ENCODE peak calls at places on chromosomes 1 and 21, in seven cellular contexts. One of them, this sample, is unnamed.

GRCh38 chr1:220317161-220317560 is 44.9 kb upstream of the RAB3GAP2 start:
- DNase-seq in endothelial cell of umbilical vein: no peak
- DNase-seq in anterior cingulate cortex: no peak
- DNase-seq in fibroblast of pulmonary artery: no peak
- DNase-seq in activated CD4-positive, alpha-beta T cell treated with anti-CD3 and anti-CD28 coated beads, Interleukin-2, amount 50 U/mL, for 4 hours: no peak
- DNase-seq in GM04503: no peak
- DNase-seq in effector CD4-positive, alpha-beta T cell: no peak
- DNase-seq in this sample: no peak

GRCh38 chr1:55854911-55855310 is 639.7 kb upstream of the USP24 start:
- DNase-seq in endothelial cell of umbilical vein: no peak
- DNase-seq in anterior cingulate cortex: no peak
- DNase-seq in fibroblast of pulmonary artery: peak
- DNase-seq in activated CD4-positive, alpha-beta T cell treated with anti-CD3 and anti-CD28 coated beads, Interleukin-2, amount 50 U/mL, for 4 hours: no peak
- DNase-seq in GM04503: peak
- DNase-seq in effector CD4-positive, alpha-beta T cell: no peak
- DNase-seq in this sample: no peak

GRCh38 chr1:236524142-236524891 is 535 bp downstream of the LGALS8 start:
- DNase-seq in endothelial cell of umbilical vein: peak
- DNase-seq in anterior cingulate cortex: no peak
- DNase-seq in fibroblast of pulmonary artery: peak
- DNase-seq in activated CD4-positive, alpha-beta T cell treated with anti-CD3 and anti-CD28 coated beads, Interleukin-2, amount 50 U/mL, for 4 hours: peak
- DNase-seq in GM04503: peak
- DNase-seq in effector CD4-positive, alpha-beta T cell: peak
- DNase-seq in this sample: peak

GRCh38 chr1:5981009-5981380 is 11.2 kb downstream of the NPHP4 start:
- DNase-seq in endothelial cell of umbilical vein: no peak
- DNase-seq in anterior cingulate cortex: no peak
- DNase-seq in fibroblast of pulmonary artery: no peak
- DNase-seq in activated CD4-positive, alpha-beta T cell treated with anti-CD3 and anti-CD28 coated beads, Interleukin-2, amount 50 U/mL, for 4 hours: no peak
- DNase-seq in GM04503: no peak
- DNase-seq in effector CD4-positive, alpha-beta T cell: no peak
- DNase-seq in this sample: no peak

GRCh38 chr1:154521695-154522094 is 19.5 kb upstream of the SHE start:
- DNase-seq in endothelial cell of umbilical vein: peak
- DNase-seq in anterior cingulate cortex: no peak
- DNase-seq in fibroblast of pulmonary artery: no peak
- DNase-seq in activated CD4-positive, alpha-beta T cell treated with anti-CD3 and anti-CD28 coated beads, Interleukin-2, amount 50 U/mL, for 4 hours: no peak
- DNase-seq in GM04503: no peak
- DNase-seq in effector CD4-positive, alpha-beta T cell: no peak
- DNase-seq in this sample: no peak

GRCh38 chr21:37341254-37341960 is 25.2 kb upstream of the DYRK1A start:
- DNase-seq in endothelial cell of umbilical vein: peak
- DNase-seq in anterior cingulate cortex: no peak
- DNase-seq in fibroblast of pulmonary artery: no peak
- DNase-seq in activated CD4-positive, alpha-beta T cell treated with anti-CD3 and anti-CD28 coated beads, Interleukin-2, amount 50 U/mL, for 4 hours: no peak
- DNase-seq in GM04503: no peak
- DNase-seq in effector CD4-positive, alpha-beta T cell: no peak
- DNase-seq in this sample: no peak

GRCh38 chr1:30378991-30379581 is 344.3 kb downstream of the MATN1 start:
- DNase-seq in endothelial cell of umbilical vein: no peak
- DNase-seq in anterior cingulate cortex: no peak
- DNase-seq in fibroblast of pulmonary artery: peak
- DNase-seq in activated CD4-positive, alpha-beta T cell treated with anti-CD3 and anti-CD28 coated beads, Interleukin-2, amount 50 U/mL, for 4 hours: no peak
- DNase-seq in GM04503: peak
- DNase-seq in effector CD4-positive, alpha-beta T cell: no peak
- DNase-seq in this sample: no peak

GRCh38 chr1:173392895-173393654 is 84.1 kb upstream of the PRDX6 start:
- DNase-seq in endothelial cell of umbilical vein: peak
- DNase-seq in anterior cingulate cortex: no peak
- DNase-seq in fibroblast of pulmonary artery: peak
- DNase-seq in activated CD4-positive, alpha-beta T cell treated with anti-CD3 and anti-CD28 coated beads, Interleukin-2, amount 50 U/mL, for 4 hours: no peak
- DNase-seq in GM04503: peak
- DNase-seq in effector CD4-positive, alpha-beta T cell: no peak
- DNase-seq in this sample: no peak

GRCh38 chr1:44655609-44656008 is 18.7 kb downstream of the TMEM53 start:
- DNase-seq in endothelial cell of umbilical vein: peak
- DNase-seq in anterior cingulate cortex: no peak
- DNase-seq in fibroblast of pulmonary artery: peak
- DNase-seq in activated CD4-positive, alpha-beta T cell treated with anti-CD3 and anti-CD28 coated beads, Interleukin-2, amount 50 U/mL, for 4 hours: no peak
- DNase-seq in GM04503: no peak
- DNase-seq in effector CD4-positive, alpha-beta T cell: no peak
- DNase-seq in this sample: no peak

GRCh38 chr1:4584471-4584870 is 69.9 kb upstream of the AJAP1 start:
- DNase-seq in endothelial cell of umbilical vein: no peak
- DNase-seq in anterior cingulate cortex: no peak
- DNase-seq in fibroblast of pulmonary artery: no peak
- DNase-seq in activated CD4-positive, alpha-beta T cell treated with anti-CD3 and anti-CD28 coated beads, Interleukin-2, amount 50 U/mL, for 4 hours: no peak
- DNase-seq in GM04503: no peak
- DNase-seq in effector CD4-positive, alpha-beta T cell: no peak
- DNase-seq in this sample: no peak

GRCh38 chr1:70401974-70402373 is 9.1 kb upstream of the CTH start:
- DNase-seq in endothelial cell of umbilical vein: no peak
- DNase-seq in anterior cingulate cortex: no peak
- DNase-seq in fibroblast of pulmonary artery: no peak
- DNase-seq in activated CD4-positive, alpha-beta T cell treated with anti-CD3 and anti-CD28 coated beads, Interleukin-2, amount 50 U/mL, for 4 hours: no peak
- DNase-seq in GM04503: no peak
- DNase-seq in effector CD4-positive, alpha-beta T cell: no peak
- DNase-seq in this sample: no peak

GRCh38 chr1:246455487-246455886 is 51.6 kb downstream of the SMYD3 start:
- DNase-seq in endothelial cell of umbilical vein: no peak
- DNase-seq in anterior cingulate cortex: no peak
- DNase-seq in fibroblast of pulmonary artery: no peak
- DNase-seq in activated CD4-positive, alpha-beta T cell treated with anti-CD3 and anti-CD28 coated beads, Interleukin-2, amount 50 U/mL, for 4 hours: no peak
- DNase-seq in GM04503: no peak
- DNase-seq in effector CD4-positive, alpha-beta T cell: no peak
- DNase-seq in this sample: no peak

GRCh38 chr1:224786533-224787249 is 142.8 kb upstream of the DNAH14 start:
- DNase-seq in endothelial cell of umbilical vein: no peak
- DNase-seq in anterior cingulate cortex: no peak
- DNase-seq in fibroblast of pulmonary artery: no peak
- DNase-seq in activated CD4-positive, alpha-beta T cell treated with anti-CD3 and anti-CD28 coated beads, Interleukin-2, amount 50 U/mL, for 4 hours: no peak
- DNase-seq in GM04503: no peak
- DNase-seq in effector CD4-positive, alpha-beta T cell: no peak
- DNase-seq in this sample: no peak

GRCh38 chr1:68141079-68141800 is 90.8 kb upstream of the DIRAS3 start:
- DNase-seq in endothelial cell of umbilical vein: no peak
- DNase-seq in anterior cingulate cortex: no peak
- DNase-seq in fibroblast of pulmonary artery: peak
- DNase-seq in activated CD4-positive, alpha-beta T cell treated with anti-CD3 and anti-CD28 coated beads, Interleukin-2, amount 50 U/mL, for 4 hours: no peak
- DNase-seq in GM04503: peak
- DNase-seq in effector CD4-positive, alpha-beta T cell: no peak
- DNase-seq in this sample: no peak

GRCh38 chr1:5793516-5793915 is 198.7 kb downstream of the NPHP4 start:
- DNase-seq in endothelial cell of umbilical vein: no peak
- DNase-seq in anterior cingulate cortex: no peak
- DNase-seq in fibroblast of pulmonary artery: no peak
- DNase-seq in activated CD4-positive, alpha-beta T cell treated with anti-CD3 and anti-CD28 coated beads, Interleukin-2, amount 50 U/mL, for 4 hours: no peak
- DNase-seq in GM04503: no peak
- DNase-seq in effector CD4-positive, alpha-beta T cell: no peak
- DNase-seq in this sample: no peak

GRCh38 chr1:234743866-234744581 is 134.0 kb upstream of the IRF2BP2 start:
- DNase-seq in endothelial cell of umbilical vein: peak
- DNase-seq in anterior cingulate cortex: no peak
- DNase-seq in fibroblast of pulmonary artery: peak
- DNase-seq in activated CD4-positive, alpha-beta T cell treated with anti-CD3 and anti-CD28 coated beads, Interleukin-2, amount 50 U/mL, for 4 hours: no peak
- DNase-seq in GM04503: no peak
- DNase-seq in effector CD4-positive, alpha-beta T cell: no peak
- DNase-seq in this sample: no peak

GRCh38 chr1:2474933-2475371 is 1.1 kb upstream of the PLCH2 start:
- DNase-seq in endothelial cell of umbilical vein: no peak
- DNase-seq in anterior cingulate cortex: no peak
- DNase-seq in fibroblast of pulmonary artery: no peak
- DNase-seq in activated CD4-positive, alpha-beta T cell treated with anti-CD3 and anti-CD28 coated beads, Interleukin-2, amount 50 U/mL, for 4 hours: no peak
- DNase-seq in GM04503: no peak
- DNase-seq in effector CD4-positive, alpha-beta T cell: no peak
- DNase-seq in this sample: no peak

GRCh38 chr1:237152506-237153335 is 110.7 kb downstream of the RYR2 start:
- DNase-seq in endothelial cell of umbilical vein: no peak
- DNase-seq in anterior cingulate cortex: no peak
- DNase-seq in fibroblast of pulmonary artery: no peak
- DNase-seq in activated CD4-positive, alpha-beta T cell treated with anti-CD3 and anti-CD28 coated beads, Interleukin-2, amount 50 U/mL, for 4 hours: no peak
- DNase-seq in GM04503: no peak
- DNase-seq in effector CD4-positive, alpha-beta T cell: no peak
- DNase-seq in this sample: no peak

GRCh38 chr1:220325306-220325995 is 53.2 kb upstream of the RAB3GAP2 start:
- DNase-seq in endothelial cell of umbilical vein: no peak
- DNase-seq in anterior cingulate cortex: no peak
- DNase-seq in fibroblast of pulmonary artery: no peak
- DNase-seq in activated CD4-positive, alpha-beta T cell treated with anti-CD3 and anti-CD28 coated beads, Interleukin-2, amount 50 U/mL, for 4 hours: no peak
- DNase-seq in GM04503: no peak
- DNase-seq in effector CD4-positive, alpha-beta T cell: no peak
- DNase-seq in this sample: no peak

GRCh38 chr1:56362994-56363770 is 216.2 kb downstream of the PLPP3 start:
- DNase-seq in endothelial cell of umbilical vein: peak
- DNase-seq in anterior cingulate cortex: no peak
- DNase-seq in fibroblast of pulmonary artery: no peak
- DNase-seq in activated CD4-positive, alpha-beta T cell treated with anti-CD3 and anti-CD28 coated beads, Interleukin-2, amount 50 U/mL, for 4 hours: no peak
- DNase-seq in GM04503: no peak
- DNase-seq in effector CD4-positive, alpha-beta T cell: no peak
- DNase-seq in this sample: no peak

GRCh38 chr21:35814858-35815619 is 245.3 kb downstream of the SETD4 start:
- DNase-seq in endothelial cell of umbilical vein: no peak
- DNase-seq in anterior cingulate cortex: no peak
- DNase-seq in fibroblast of pulmonary artery: no peak
- DNase-seq in activated CD4-positive, alpha-beta T cell treated with anti-CD3 and anti-CD28 coated beads, Interleukin-2, amount 50 U/mL, for 4 hours: no peak
- DNase-seq in GM04503: no peak
- DNase-seq in effector CD4-positive, alpha-beta T cell: no peak
- DNase-seq in this sample: no peak

GRCh38 chr1:224730950-224731349 is 114.8 kb downstream of the CNIH3 start:
- DNase-seq in endothelial cell of umbilical vein: no peak
- DNase-seq in anterior cingulate cortex: no peak
- DNase-seq in fibroblast of pulmonary artery: peak
- DNase-seq in activated CD4-positive, alpha-beta T cell treated with anti-CD3 and anti-CD28 coated beads, Interleukin-2, amount 50 U/mL, for 4 hours: no peak
- DNase-seq in GM04503: no peak
- DNase-seq in effector CD4-positive, alpha-beta T cell: no peak
- DNase-seq in this sample: no peak

GRCh38 chr21:42845296-42845965 is 33.9 kb downstream of the WDR4 start:
- DNase-seq in endothelial cell of umbilical vein: peak
- DNase-seq in anterior cingulate cortex: no peak
- DNase-seq in fibroblast of pulmonary artery: no peak
- DNase-seq in activated CD4-positive, alpha-beta T cell treated with anti-CD3 and anti-CD28 coated beads, Interleukin-2, amount 50 U/mL, for 4 hours: no peak
- DNase-seq in GM04503: no peak
- DNase-seq in effector CD4-positive, alpha-beta T cell: no peak
- DNase-seq in this sample: no peak

GRCh38 chr21:31993826-31994791 is 121.3 kb downstream of the HUNK start:
- DNase-seq in endothelial cell of umbilical vein: no peak
- DNase-seq in anterior cingulate cortex: no peak
- DNase-seq in fibroblast of pulmonary artery: no peak
- DNase-seq in activated CD4-positive, alpha-beta T cell treated with anti-CD3 and anti-CD28 coated beads, Interleukin-2, amount 50 U/mL, for 4 hours: no peak
- DNase-seq in GM04503: no peak
- DNase-seq in effector CD4-positive, alpha-beta T cell: no peak
- DNase-seq in this sample: no peak